ENCODE peak calls at places on chromosomes 1 and 21, in five cellular contexts. U is neuronal stem cell, F is mesendoderm, W is keratinocyte, G is AG04450. D is an unnamed sample.

GRCh38 chr1:183004146-183004545 is 19.1 kb upstream of the LAMC1 start:
- DNase-seq in G (no peak), W (no peak), F (no peak), U (no peak), D (no peak)

GRCh38 chr1:161082996-161083742 is 6.2 kb downstream of the NECTIN4 start:
- DNase-seq in W (peak), F (peak), U (no peak), G (peak), D (peak)

GRCh38 chr21:34821717-34822116 is 152.9 kb downstream of the CLIC6 start:
- DNase-seq in F (no peak), U (no peak), W (no peak), G (no peak), D (no peak)

GRCh38 chr21:24903954-24904635 is 703.2 kb downstream of the MRPL39 start:
- DNase-seq in U (no peak), W (no peak), F (no peak), G (no peak), D (no peak)

GRCh38 chr1:224626042-224626441 is 9.9 kb downstream of the CNIH3 start:
- DNase-seq in F (no peak), G (no peak), U (no peak), W (no peak), D (no peak)

GRCh38 chr1:72285074-72285425 is 2.7 kb upstream of the NEGR1 start:
- DNase-seq in G (no peak), U (no peak), W (no peak), F (no peak), D (no peak)

GRCh38 chr1:63324779-63325119 is 2.4 kb downstream of the FOXD3 start:
- DNase-seq in F (no peak), W (no peak), U (no peak), G (no peak), D (no peak)

GRCh38 chr1:38500891-38501290 is 358.7 kb downstream of the RRAGC start:
- DNase-seq in U (no peak), F (no peak), W (no peak), G (no peak), D (no peak)

GRCh38 chr1:201295861-201296260 is 12.6 kb downstream of the PKP1 start:
- DNase-seq in F (no peak), U (no peak), G (no peak), W (no peak), D (no peak)

DNA sequence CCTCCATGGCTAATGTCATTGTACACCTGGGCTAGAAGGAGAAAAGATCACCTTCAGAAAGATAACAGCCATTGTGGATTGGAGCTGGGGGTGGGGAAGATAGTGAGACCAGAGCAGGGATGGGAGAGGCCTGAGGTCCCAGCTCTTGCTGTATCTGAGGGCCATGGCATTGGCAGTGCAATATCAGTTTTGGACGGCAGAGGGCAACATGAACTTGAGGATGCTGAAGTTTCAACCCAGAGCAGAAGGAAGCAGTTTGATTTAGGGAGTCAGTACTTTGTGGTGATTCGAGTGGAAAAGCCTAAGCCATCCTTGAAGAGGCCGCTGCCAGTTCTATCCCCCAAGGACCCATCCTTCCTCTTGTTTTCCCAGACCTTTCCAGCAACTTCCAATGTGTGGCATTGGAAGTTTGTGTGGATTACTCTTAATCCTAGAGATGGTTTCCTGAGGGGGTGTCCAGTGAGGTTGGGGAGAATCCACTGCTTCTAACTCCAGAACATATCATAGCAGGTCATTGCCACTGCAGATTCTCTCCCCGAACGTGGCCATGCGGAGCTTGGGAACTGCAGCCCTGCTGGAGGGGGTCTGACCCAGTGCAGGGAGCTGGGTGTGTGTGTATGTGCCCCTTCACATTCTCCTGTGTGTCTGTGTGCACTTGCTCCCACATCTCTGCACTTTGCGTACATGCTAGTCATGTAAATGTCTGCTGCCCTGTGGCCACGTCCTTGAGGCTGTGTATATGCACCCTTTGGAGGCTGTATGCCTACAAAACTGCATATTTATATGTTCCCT is 24.1 kb downstream of the SLC26A9 start:
- DNase-seq in F (peak), G (peak), W (peak), U (peak), D (peak)
- H3K4me3 ChIP-seq in F (no peak), G (no peak), W (no peak), U (no peak), D (no peak)

GRCh38 chr1:8167936-8168335 is 141.8 kb upstream of the ERRFI1 start:
- DNase-seq in U (no peak), F (peak), G (no peak), W (no peak), D (no peak)
- H3K27ac ChIP-seq in U (no peak), F (peak), G (no peak), W (no peak), D (no peak)

DNA sequence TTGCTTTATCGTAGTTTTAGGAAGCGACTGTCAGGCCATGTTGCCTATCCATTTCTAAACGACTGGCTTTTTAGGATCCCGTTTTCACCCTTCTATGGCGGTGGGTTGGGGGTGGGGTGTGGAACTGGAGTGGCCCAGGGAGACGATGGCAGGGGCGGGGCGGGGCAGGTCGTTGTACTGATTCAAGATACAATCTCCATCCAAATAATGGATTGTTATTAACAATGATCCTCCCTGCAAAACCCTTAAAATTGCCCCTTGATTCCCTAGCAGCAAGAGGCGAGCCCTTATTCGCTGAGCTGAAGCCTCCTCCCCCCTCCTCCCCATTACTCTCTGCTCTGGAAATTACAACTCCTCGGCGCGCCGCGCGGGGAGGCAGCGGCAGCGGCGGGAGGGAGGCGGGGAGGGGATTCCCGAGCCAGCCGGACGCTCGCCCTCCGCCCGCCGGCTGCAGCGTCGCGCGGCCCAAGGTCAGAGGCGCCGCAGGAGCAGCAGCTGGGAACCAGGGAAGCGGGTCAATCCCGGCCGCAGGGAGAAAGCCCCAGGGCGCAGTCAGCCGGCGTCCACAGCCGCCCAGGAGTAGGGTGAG is at the start of gene TRIM67:
- DNase-seq in U (no peak), W (no peak), F (peak), G (no peak), D (peak)
- H3K4me3 ChIP-seq in U (peak), W (no peak), F (no peak), G (peak), D (peak)

GRCh38 chr1:1349256-1350012 is at the start of gene DVL1:
- DNase-seq in W (no peak), U (peak), F (peak), G (peak), D (no peak)

GRCh38 chr1:1346501-1346890 is 2.7 kb downstream of the DVL1 start:
- DNase-seq in W (no peak), G (no peak), F (no peak), U (no peak), D (no peak)

GRCh38 chr1:1347663-1348419 is 1.4 kb downstream of the DVL1 start:
- DNase-seq in F (peak), U (no peak), G (no peak), W (no peak), D (no peak)

GRCh38 chr1:1347026-1347595 is 2.1 kb downstream of the DVL1 start:
- DNase-seq in W (no peak), U (no peak), F (no peak), G (no peak), D (no peak)

DNA sequence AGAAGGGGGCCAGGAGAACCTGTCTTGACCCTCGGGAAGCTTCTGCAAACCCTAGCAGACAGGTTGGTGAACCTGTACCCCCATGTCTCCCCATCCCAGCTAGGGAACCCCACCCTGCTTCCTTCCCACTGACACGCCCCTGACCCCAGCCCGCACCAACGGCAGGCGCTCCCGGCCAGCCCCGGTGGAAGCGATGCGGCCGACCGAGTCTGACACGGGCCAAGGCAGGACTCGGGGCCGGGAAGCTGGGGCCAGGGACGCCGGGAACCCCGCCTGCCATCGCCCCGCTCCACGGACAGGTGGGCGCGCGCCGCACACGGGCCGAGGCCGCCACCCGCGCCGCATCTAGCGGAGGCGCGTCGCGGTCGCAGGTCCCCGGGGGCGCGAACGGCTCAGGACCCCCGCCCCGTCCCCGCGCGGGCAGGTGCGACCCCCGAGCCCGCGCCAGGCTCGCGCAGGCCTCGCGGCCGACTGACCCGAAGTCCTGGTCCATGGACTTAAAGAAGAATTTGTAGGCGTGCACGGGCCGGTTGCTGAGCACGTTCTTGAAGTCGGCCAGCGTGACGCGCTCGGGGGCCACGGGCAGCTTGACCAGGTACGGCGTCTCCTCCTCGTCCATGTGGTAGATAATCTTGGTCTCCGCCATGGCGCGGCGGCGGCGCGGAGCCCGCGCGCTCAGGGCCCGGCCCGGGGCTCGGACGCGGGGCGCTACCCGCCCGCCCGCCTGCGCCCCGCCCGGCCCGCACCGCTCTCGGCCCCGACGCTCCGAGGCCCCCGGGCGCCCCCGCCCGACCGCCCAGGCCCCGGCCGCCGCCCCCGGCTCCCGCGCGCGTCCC is 580 bp downstream of the DVL1 start:
- DNase-seq in G (no peak), F (no peak), U (no peak), W (no peak), D (no peak)
- H3K27ac ChIP-seq in G (no peak), F (no peak), U (no peak), W (peak), D (peak)

GRCh38 chr1:214830956-214831355 is 228.0 kb downstream of the CENPF start:
- DNase-seq in G (no peak), W (no peak), U (no peak), F (no peak), D (no peak)
- H3K4me3 ChIP-seq in G (no peak), W (no peak), U (no peak), F (no peak), D (no peak)

DNA sequence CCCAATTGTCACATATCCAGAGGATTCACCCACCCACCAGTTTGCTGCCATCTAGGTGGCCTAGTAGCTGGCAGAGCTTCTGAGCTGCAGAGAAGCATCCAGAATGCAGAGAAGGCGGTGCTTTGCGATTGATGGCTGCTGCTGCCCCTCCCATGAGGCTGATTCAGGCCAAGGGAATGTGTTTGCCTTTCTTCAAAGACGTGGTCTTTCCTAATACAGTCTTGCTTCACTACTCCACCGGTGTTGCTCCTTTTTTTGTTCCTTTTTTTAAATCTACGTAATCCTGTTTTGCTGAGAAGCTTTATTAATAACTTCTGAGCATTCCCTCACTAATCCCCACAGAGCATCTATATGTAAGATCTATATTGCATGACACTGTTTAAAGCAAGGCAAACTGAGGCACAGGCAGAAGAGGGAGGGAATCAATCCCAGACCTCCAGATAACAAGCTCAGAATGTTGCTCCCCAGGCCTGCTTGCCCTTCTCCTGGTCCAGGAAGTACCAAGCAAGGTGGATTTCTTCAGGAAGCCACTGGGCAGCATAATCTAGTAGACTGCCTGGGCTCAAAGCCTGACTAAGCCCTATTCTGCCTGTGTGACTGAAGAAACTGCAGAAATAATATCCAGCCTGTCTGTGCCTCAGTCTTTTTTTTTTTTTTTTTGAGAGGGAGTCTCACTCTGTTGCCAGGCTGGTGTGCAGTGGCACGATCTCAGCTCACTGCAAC is 275.4 kb upstream of the FMN2 start:
- DNase-seq in G (peak), F (peak), W (no peak), U (no peak), D (no peak)
- H3K27ac ChIP-seq in G (no peak), F (peak), W (no peak), U (no peak), D (no peak)

DNA sequence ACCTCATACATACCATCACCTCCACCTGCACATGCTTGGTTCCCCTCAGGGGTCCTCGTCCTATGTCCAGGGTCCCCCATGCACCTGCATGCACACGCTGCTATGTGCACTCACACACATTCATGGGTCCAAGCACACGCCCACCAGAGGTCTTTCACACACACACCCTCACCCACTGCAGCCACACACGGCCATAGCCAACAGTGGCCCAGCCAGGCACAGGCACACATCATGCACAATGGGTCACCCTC is 1.2 kb downstream of the SDC3 start:
- DNase-seq in G (no peak), F (no peak), W (no peak), U (no peak), D (no peak)
- H3K4me3 ChIP-seq in G (peak), F (no peak), W (peak), U (peak), D (no peak)